ENCODE peak calls at places on chromosomes 12 and 14, in nine cellular contexts. R is psoas muscle; B is fibroblast of villous mesenchyme; H is cardiac fibroblast; E is CD8-positive, alpha-beta T cell; X is AG04450; Y is fibroblast of pulmonary artery; V is left ventricle myocardium inferior; K is upper lobe of left lung. L is an unnamed sample.

GRCh38 chr14:77204457-77204796 is 22.8 kb downstream of the TMEM63C start:
- DNase-seq in R (no peak), B (no peak), H (no peak), E (no peak), X (no peak), Y (no peak), V (no peak), K (no peak), L (no peak)

GRCh38 chr14:20742132-20742531 is 3.6 kb upstream of the EDDM3A start:
- DNase-seq in R (no peak), B (no peak), H (no peak), E (no peak), X (no peak), Y (no peak), V (no peak), K (no peak), L (no peak)

GRCh38 chr12:106310687-106311086 is 8.2 kb downstream of the TCP11L2 start:
- DNase-seq in R (no peak), B (no peak), H (no peak), E (no peak), X (no peak), Y (no peak), V (no peak), K (no peak), L (no peak)

GRCh38 chr12:4137015-4137414 is 136.5 kb upstream of the CCND2 start:
- DNase-seq in R (no peak), B (no peak), H (no peak), E (no peak), X (no peak), Y (no peak), V (no peak), K (no peak), L (no peak)

GRCh38 chr14:75469606-75470237 is 41.9 kb downstream of the JDP2 start:
- DNase-seq in R (peak), B (no peak), H (no peak), E (no peak), X (no peak), Y (no peak), V (no peak), K (peak), L (no peak)

GRCh38 chr14:20327005-20327869 is 5.8 kb downstream of the CCNB1IP1 start:
- DNase-seq in R (no peak), B (peak), H (peak), E (no peak), X (peak), Y (peak), V (no peak), K (no peak), L (no peak)

GRCh38 chr12:98653866-98654493 is 8.9 kb downstream of the APAF1 start:
- DNase-seq in R (no peak), B (peak), H (peak), E (no peak), X (peak), Y (peak), V (no peak), K (no peak), L (no peak)

GRCh38 chr14:22024117-22024516 is 350.5 kb upstream of the OR4E1 start:
- DNase-seq in R (no peak), B (no peak), H (no peak), E (no peak), X (no peak), Y (no peak), V (no peak), K (no peak), L (no peak)

GRCh38 chr12:2797721-2798418 is 3.1 kb downstream of the FKBP4 start:
- DNase-seq in R (no peak), B (peak), H (peak), E (no peak), X (no peak), Y (peak), V (peak), K (no peak), L (no peak)

GRCh38 chr14:76812093-76812421 is 625 bp downstream of the ANGEL1 start:
- DNase-seq in R (no peak), B (no peak), H (no peak), E (no peak), X (no peak), Y (no peak), V (no peak), K (no peak), L (no peak)

GRCh38 chr12:62738105-62738504 is 196.8 kb downstream of the PPM1H start:
- DNase-seq in R (no peak), B (no peak), H (peak), E (no peak), X (no peak), Y (no peak), V (no peak), K (no peak), L (no peak)

GRCh38 chr12:29992366-29992765 is 208.6 kb upstream of the TMTC1 start:
- DNase-seq in R (no peak), B (no peak), H (no peak), E (no peak), X (no peak), Y (no peak), V (no peak), K (no peak), L (no peak)

GRCh38 chr12:85796001-85796400 is 40.2 kb downstream of the RASSF9 start:
- DNase-seq in R (no peak), B (no peak), H (no peak), E (no peak), X (no peak), Y (no peak), V (no peak), K (no peak), L (no peak)

GRCh38 chr12:18799561-18799960 is 61.6 kb downstream of the CAPZA3 start:
- DNase-seq in R (no peak), B (peak), H (peak), E (no peak), X (no peak), Y (peak), V (no peak), K (no peak), L (no peak)

GRCh38 chr14:29941401-29941800 is 13.8 kb upstream of the PRKD1 start:
- DNase-seq in R (no peak), B (no peak), H (no peak), E (no peak), X (no peak), Y (no peak), V (no peak), K (no peak), L (no peak)

GRCh38 chr12:10721654-10722501 is 1.2 kb downstream of the YBX3 start:
- DNase-seq in R (peak), B (peak), H (peak), E (peak), X (peak), Y (peak), V (peak), K (peak), L (peak)

GRCh38 chr14:68535404-68536024 is 257.4 kb downstream of the ZFP36L1 start:
- DNase-seq in R (no peak), B (peak), H (peak), E (no peak), X (peak), Y (peak), V (no peak), K (no peak), L (no peak)

GRCh38 chr12:102957339-102958050 is at the start of gene ASCL1:
- DNase-seq in R (no peak), B (peak), H (peak), E (no peak), X (no peak), Y (peak), V (no peak), K (no peak), L (no peak)

GRCh38 chr14:24051162-24051788 is 534 bp upstream of the CARMIL3 start:
- DNase-seq in R (no peak), B (no peak), H (no peak), E (no peak), X (no peak), Y (no peak), V (no peak), K (peak), L (no peak)

GRCh38 chr14:92613008-92613658 is 99.6 kb downstream of the RIN3 start:
- DNase-seq in R (no peak), B (peak), H (no peak), E (peak), X (no peak), Y (no peak), V (peak), K (peak), L (no peak)

GRCh38 chr14:70897475-70897874 is 9.8 kb upstream of the PCNX1 start:
- DNase-seq in R (no peak), B (peak), H (peak), E (no peak), X (peak), Y (peak), V (no peak), K (no peak), L (no peak)

GRCh38 chr14:68283378-68284123 is 464.0 kb downstream of the RAD51B start:
- DNase-seq in R (peak), B (no peak), H (no peak), E (peak), X (no peak), Y (no peak), V (peak), K (peak), L (peak)

GRCh38 chr12:56137853-56138571 is 9.9 kb downstream of the ESYT1 start:
- DNase-seq in R (no peak), B (no peak), H (no peak), E (no peak), X (no peak), Y (no peak), V (no peak), K (no peak), L (no peak)

GRCh38 chr14:24212924-24213865 is at the start of gene CHMP4A:
- DNase-seq in R (peak), B (peak), H (peak), E (peak), X (peak), Y (peak), V (peak), K (peak), L (peak)

DNA sequence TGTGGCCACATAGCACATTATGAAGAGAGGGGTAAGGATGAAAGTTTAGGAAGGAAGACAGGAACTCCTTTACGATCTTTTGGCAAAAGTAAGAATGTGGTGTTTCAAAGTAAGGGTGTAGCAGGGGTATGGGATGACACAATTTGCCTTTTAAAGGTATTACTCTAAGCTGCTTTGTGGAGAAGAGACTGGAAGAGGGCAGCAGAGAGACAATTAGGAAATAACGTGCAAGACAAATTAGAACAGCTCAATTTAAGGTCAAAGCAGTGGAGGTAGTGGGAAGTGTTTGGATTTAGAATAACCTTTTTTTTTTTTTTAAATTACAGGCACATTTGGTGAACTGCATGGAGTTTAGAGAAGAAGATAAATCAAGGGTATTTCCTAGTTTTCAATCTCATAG is 342.6 kb downstream of the NOVA1 start:
- DNase-seq in R (no peak), B (peak), H (peak), E (no peak), X (no peak), Y (peak), V (no peak), K (no peak), L (no peak)
- TF ChIP-seq CTCF in R (no peak), B (peak), H (peak), E (no peak), X (peak), Y (peak), V (peak), K (no peak), L (no peak)

DNA sequence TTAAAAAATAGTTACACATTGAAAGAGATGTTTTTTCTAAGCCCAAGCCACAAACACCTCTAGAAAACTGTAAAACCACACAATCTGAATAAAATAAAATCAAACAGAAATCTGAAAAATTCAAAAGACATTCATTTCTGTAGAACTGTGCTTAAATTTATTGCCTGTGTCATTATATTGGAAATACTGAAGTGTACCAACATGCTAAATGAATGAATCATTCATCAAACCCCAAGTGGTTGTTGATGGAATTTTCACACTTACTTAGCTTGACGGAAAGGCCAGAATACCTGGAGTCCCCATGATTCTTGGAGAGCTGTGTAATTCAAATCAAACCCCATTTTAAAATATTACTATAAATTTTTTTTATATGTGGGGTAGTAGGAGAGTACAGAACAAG is 2.7 kb downstream of the KITLG start:
- DNase-seq in R (no peak), B (no peak), H (peak), E (no peak), X (no peak), Y (no peak), V (no peak), K (no peak), L (no peak)
- H3K4me3 ChIP-seq in R (peak), B (no peak), H (no peak), E (no peak), X (peak), Y (no peak), V (peak), K (peak), L (no peak)

DNA sequence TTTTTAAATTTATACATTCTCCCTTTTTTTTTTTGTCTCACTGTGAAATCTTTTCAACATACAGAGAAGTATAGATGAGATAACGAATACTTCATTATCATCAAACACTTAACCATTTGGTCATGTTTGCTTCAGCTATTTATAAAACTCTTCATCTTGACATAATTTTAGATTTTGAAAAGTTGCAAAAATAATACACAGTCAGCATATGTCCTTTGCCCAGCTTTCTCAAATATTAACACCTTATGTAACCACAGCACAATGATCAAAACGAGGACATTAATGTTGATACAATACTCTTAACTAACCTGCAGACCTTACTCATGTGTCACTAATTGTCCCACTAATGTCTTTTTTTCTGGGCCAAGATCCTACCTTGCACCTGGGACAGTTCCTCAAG is 36.0 kb downstream of the DACT1 start:
- DNase-seq in R (no peak), B (no peak), H (no peak), E (no peak), X (no peak), Y (no peak), V (no peak), K (no peak), L (no peak)
- TF ChIP-seq CTCF in R (no peak), B (no peak), H (no peak), E (no peak), X (no peak), Y (no peak), V (no peak), K (no peak), L (no peak)

DNA sequence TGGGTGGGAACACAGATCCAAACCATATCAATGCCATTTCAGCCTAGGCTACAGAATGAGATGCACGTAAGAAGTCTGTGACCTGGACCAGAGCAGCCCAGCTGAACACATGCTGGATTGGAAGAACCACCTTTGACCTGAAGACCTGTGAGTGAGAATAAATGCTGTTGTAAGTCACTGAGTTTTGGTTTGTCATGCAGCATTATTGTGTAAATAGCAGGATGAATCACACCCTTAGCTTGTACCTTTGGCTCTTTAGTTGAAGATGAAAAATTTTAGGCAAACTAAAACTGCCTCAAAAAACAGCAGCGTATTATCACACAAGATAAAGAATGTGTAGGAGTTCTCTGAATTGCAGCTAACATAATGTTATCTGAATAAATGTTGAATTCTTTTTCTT is 199.4 kb upstream of the LRIG3 start:
- DNase-seq in R (no peak), B (peak), H (peak), E (no peak), X (no peak), Y (peak), V (no peak), K (no peak), L (no peak)
- H3K4me3 ChIP-seq in R (no peak), B (no peak), H (no peak), E (no peak), X (no peak), Y (no peak), V (no peak), K (no peak), L (no peak)

DNA sequence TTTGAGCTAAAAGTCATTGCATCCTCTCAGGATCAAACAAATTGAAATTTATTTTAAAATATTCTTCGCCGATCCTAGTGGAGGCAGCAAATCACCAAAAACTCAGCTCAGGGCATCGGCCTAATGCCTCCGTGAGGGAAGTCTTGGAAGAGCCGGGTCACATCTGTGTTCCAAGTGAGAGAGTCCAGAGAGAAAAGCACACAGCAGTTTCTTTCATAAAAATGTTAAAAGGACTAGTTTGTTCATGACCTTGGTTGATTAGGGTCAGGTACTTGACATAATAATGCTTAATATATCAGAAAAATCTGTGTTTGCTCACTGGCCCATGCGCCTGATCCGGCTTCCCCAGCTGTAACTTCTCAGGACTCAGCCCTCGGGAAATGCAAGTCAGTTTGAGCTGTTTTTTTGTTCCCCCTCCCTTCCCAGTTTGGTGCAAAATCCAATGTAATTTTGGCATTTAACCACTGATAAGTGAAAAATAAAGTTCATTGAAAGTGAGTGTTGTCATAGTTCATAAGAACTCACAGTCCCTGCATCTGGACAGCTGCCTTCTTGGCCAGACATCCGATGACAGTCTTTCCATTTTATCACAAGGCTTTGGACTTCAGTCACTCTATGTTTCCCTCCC is 161.7 kb downstream of the CAND1 start:
- DNase-seq in R (peak), B (peak), H (peak), E (no peak), X (no peak), Y (peak), V (peak), K (no peak), L (no peak)
- TF ChIP-seq CTCF in R (peak), B (peak), H (no peak), E (no peak), X (no peak), Y (no peak), V (peak), K (no peak), L (no peak)

GRCh38 chr14:50321009-50321660 is 9.0 kb downstream of the DMAC2L start:
- DNase-seq in R (no peak), B (peak), H (peak), E (peak), X (peak), Y (peak), V (peak), K (peak), L (peak)
- H3K4me3 ChIP-seq in R (peak), B (peak), H (peak), E (no peak), X (peak), Y (peak), V (peak), K (peak), L (no peak)

GRCh38 chr12:57737467-57738141 is 938 bp downstream of the AGAP2 start:
- DNase-seq in R (no peak), B (no peak), H (no peak), E (no peak), X (no peak), Y (no peak), V (no peak), K (no peak), L (no peak)
- TF ChIP-seq CTCF in R (peak), B (no peak), H (no peak), E (no peak), X (peak), Y (peak), V (peak), K (no peak), L (no peak)

GRCh38 chr14:55446833-55447232 is 6.4 kb upstream of the TBPL2 start:
- DNase-seq in R (no peak), B (peak), H (peak), E (no peak), X (peak), Y (peak), V (no peak), K (no peak), L (no peak)
- H3K4me3 ChIP-seq in R (no peak), B (no peak), H (no peak), E (no peak), X (no peak), Y (peak), V (no peak), K (no peak), L (no peak)

GRCh38 chr14:97687944-97688625 is 890.9 kb downstream of the VRK1 start:
- DNase-seq in R (no peak), B (no peak), H (no peak), E (no peak), X (no peak), Y (no peak), V (no peak), K (no peak), L (no peak)

GRCh38 chr14:97697772-97698171 is 900.6 kb downstream of the VRK1 start:
- DNase-seq in R (no peak), B (no peak), H (no peak), E (no peak), X (no peak), Y (no peak), V (no peak), K (no peak), L (no peak)

GRCh38 chr14:97688626-97689336 is 891.6 kb downstream of the VRK1 start:
- DNase-seq in R (no peak), B (peak), H (no peak), E (no peak), X (no peak), Y (no peak), V (no peak), K (no peak), L (no peak)

GRCh38 chr14:97692084-97692483 is 894.9 kb downstream of the VRK1 start:
- DNase-seq in R (no peak), B (no peak), H (no peak), E (no peak), X (no peak), Y (no peak), V (no peak), K (no peak), L (no peak)
- TF ChIP-seq CTCF in R (no peak), B (no peak), H (no peak), E (no peak), X (no peak), Y (no peak), V (no peak), K (no peak), L (no peak)

GRCh38 chr12:133107121-133107520 is 23.0 kb downstream of the ZNF891 start:
- DNase-seq in R (no peak), B (no peak), H (no peak), E (no peak), X (no peak), Y (no peak), V (no peak), K (no peak), L (no peak)

GRCh38 chr12:133106253-133106652 is 23.8 kb downstream of the ZNF891 start:
- DNase-seq in R (no peak), B (peak), H (peak), E (no peak), X (no peak), Y (peak), V (no peak), K (no peak), L (no peak)

GRCh38 chr12:133105620-133106019 is 24.5 kb downstream of the ZNF891 start:
- DNase-seq in R (no peak), B (peak), H (peak), E (no peak), X (no peak), Y (peak), V (no peak), K (no peak), L (no peak)

GRCh38 chr12:133108150-133108549 is 21.9 kb downstream of the ZNF891 start:
- DNase-seq in R (no peak), B (no peak), H (no peak), E (no peak), X (no peak), Y (no peak), V (no peak), K (no peak), L (no peak)
- H3K4me3 ChIP-seq in R (no peak), B (no peak), H (no peak), E (no peak), X (no peak), Y (no peak), V (no peak), K (no peak), L (no peak)

L was measured in GM12864.